ENCODE peak calls at places on chromosomes 11 and 22, in eight cellular contexts. Z, R, T, S, K, W, L and J are unnamed samples.
A peak's percentile ranks its signal among the peaks of the same experiment; 100 is the strongest.

GRCh38 chr22:29314074-29314473 is 1.4 kb downstream of the RASL10A start:
- DNase-seq in L (no peak), S (no peak), Z (no peak), W (no peak), T (no peak), K (no peak), R (no peak), J (no peak)

GRCh38 chr11:19592842-19593241 is 119.8 kb upstream of the NAV2 start:
- DNase-seq in W (no peak), Z (no peak), S (no peak), K (no peak), T (no peak), L (no peak), R (no peak), J (no peak)

GRCh38 chr11:46334211-46334610 is 13.1 kb upstream of the DGKZ start:
- DNase-seq in K (no peak), Z (no peak), T (no peak), W (no peak), S (no peak), L (no peak), R (no peak), J (no peak)

GRCh38 chr11:1151366-1152315 is 6.1 kb upstream of the MUC5AC start:
- DNase-seq in L (no peak), W (no peak), S (no peak), Z (no peak), K (no peak), T (no peak), R (no peak), J (no peak)

GRCh38 chr22:44992166-44992565 is 17.6 kb downstream of the PHF21B start:
- DNase-seq in T (no peak), L (no peak), K (no peak), S (no peak), Z (no peak), R (no peak), W (no peak), J (no peak)

GRCh38 chr11:118911880-118912741 is 13.6 kb downstream of the BCL9L start:
- DNase-seq in Z (peak; percentile 79), T (peak; percentile 60), R (peak; percentile 75), W (peak; percentile 97), K (peak; percentile 93), S (no peak), L (no peak), J (no peak)

GRCh38 chr22:50119768-50120251 is 30.0 kb downstream of the MOV10L1 start:
- DNase-seq in S (no peak), Z (no peak), K (no peak), L (no peak), T (no peak), R (no peak), W (no peak), J (no peak)

GRCh38 chr11:100671471-100671870 is 15.6 kb upstream of the ARHGAP42 start:
- DNase-seq in Z (no peak), K (no peak), W (no peak), L (no peak), T (no peak), R (no peak), S (no peak), J (no peak)

GRCh38 chr22:28669388-28669787 is 10.3 kb downstream of the TTC28 start:
- DNase-seq in S (no peak), W (no peak), R (no peak), T (no peak), L (no peak), K (no peak), Z (no peak), J (no peak)

GRCh38 chr11:73645972-73646631 is at the start of gene PLEKHB1:
- DNase-seq in S (no peak), W (no peak), Z (no peak), L (no peak), K (no peak), T (no peak), R (no peak), J (no peak)

GRCh38 chr22:31940506-31940905 is 3.8 kb upstream of the YWHAH start:
- DNase-seq in Z (no peak), T (no peak), W (no peak), S (no peak), R (no peak), L (no peak), K (no peak), J (no peak)

GRCh38 chr11:35082322-35083180 is 56.4 kb upstream of the CD44 start:
- DNase-seq in K (peak; percentile 55), Z (peak; percentile 46), L (peak; percentile 95), S (no peak), T (peak; percentile 58), R (no peak), W (no peak), J (peak; percentile 43)

GRCh38 chr22:17155941-17156340 is 3.1 kb downstream of the HDHD5 start:
- DNase-seq in W (no peak), L (no peak), T (no peak), Z (no peak), R (no peak), S (no peak), K (no peak), J (no peak)

GRCh38 chr11:73980001-73980960 is 2.4 kb downstream of the UCP2 start:
- DNase-seq in T (no peak), W (no peak), K (no peak), Z (no peak), L (no peak), S (no peak), R (no peak), J (no peak)

GRCh38 chr11:120013325-120014250 is 124.3 kb downstream of the TRIM29 start:
- DNase-seq in K (peak; percentile 57), T (peak; percentile 73), L (peak; percentile 61), Z (peak; percentile 53), R (no peak), W (no peak), S (no peak), J (no peak)

GRCh38 chr11:130156108-130157022 is 3.2 kb upstream of the ST14 start:
- DNase-seq in S (no peak), Z (no peak), R (no peak), L (peak; percentile 28), K (no peak), W (no peak), T (no peak), J (no peak)

GRCh38 chr22:45082795-45083194 is 73.0 kb upstream of the PHF21B start:
- DNase-seq in T (no peak), W (no peak), L (no peak), Z (no peak), R (no peak), S (no peak), K (no peak), J (no peak)

GRCh38 chr11:57480409-57481137 is 20.2 kb downstream of the RTN4RL2 start:
- DNase-seq in Z (peak; percentile 71), W (no peak), S (no peak), T (peak; percentile 61), K (peak; percentile 62), R (no peak), L (peak; percentile 91), J (no peak)

GRCh38 chr11:20050551-20051333 is 109.5 kb downstream of the DBX1 start:
- DNase-seq in S (no peak), K (no peak), Z (no peak), R (no peak), T (peak; percentile 35), W (no peak), L (no peak), J (no peak)

DNA sequence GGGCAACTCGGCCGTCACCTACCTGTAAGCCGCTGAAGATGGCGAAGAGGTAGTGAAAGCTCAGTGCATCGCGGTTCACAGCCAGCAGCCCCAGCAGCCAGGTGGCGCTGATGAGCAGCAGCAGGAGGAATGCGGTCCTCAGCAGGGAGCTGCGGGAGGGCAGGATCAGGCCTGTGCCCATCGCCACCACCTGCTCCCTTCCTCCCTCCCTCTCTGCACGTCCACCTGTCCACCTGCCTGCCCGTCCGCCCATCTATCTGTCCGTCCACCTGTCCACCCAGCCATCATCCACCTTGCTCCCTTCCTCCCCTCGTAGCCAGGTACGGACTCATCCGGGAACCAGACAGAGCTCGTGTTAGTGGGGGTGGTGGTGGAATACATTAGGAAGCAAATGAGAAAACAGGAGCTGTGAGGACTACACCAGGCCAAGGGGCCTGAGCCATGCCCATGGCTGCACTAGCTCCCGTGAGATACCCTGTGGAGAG is 32.2 kb downstream of the TRMU start:
- DNase-seq in R (peak; percentile 10), K (peak; percentile 55), S (no peak), T (peak; percentile 75), W (no peak), Z (peak; percentile 78), L (peak; percentile 64), J (no peak)
- TF ChIP-seq CTCF in R (peak; percentile 89), K (peak; percentile 74), S (peak; percentile 97), T (peak; percentile 92), W (peak; percentile 82), Z (peak; percentile 82), L (peak; percentile 70), J (peak; percentile 79)

DNA sequence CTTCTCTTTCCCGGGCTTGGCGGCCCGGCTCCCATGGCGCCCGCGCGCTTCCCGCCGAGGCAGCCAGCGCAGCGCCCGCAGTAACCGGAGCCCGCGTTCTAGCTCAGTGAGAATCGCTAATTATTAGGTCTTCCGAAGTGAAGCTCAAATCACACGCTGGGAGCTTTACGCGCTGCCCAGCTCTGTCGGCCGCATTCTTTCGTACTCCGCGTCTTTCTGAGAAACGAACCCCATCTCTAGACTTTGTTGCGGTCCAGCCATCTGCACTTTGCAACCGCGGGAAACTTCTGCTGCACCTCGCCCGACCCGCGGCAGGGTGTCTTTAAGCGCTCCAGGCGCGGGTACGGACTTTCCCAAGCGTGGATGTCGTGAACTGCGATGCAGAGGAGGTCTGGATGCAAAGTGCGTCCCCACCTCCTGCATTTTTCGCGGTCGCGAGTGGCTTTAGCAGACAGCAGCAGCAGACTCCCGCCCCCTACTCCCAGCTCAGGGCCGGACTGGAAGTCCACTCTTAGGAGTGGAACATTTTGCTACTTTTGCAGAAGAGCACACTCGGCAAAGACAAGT is 6.0 kb upstream of the PAX6 start:
- DNase-seq in S (no peak), R (no peak), Z (no peak), W (no peak), K (no peak), L (no peak), T (no peak), J (no peak)
- H3K4me3 ChIP-seq in S (peak overlapping the region; percentile 27), R (no peak overlapping the region), Z (peak overlapping the region; percentile 18), W (peak overlapping the region; percentile 31), K (peak overlapping the region; percentile 10), L (peak overlapping the region; percentile 38), T (no peak overlapping the region), J (peak overlapping the region; percentile 43)

DNA sequence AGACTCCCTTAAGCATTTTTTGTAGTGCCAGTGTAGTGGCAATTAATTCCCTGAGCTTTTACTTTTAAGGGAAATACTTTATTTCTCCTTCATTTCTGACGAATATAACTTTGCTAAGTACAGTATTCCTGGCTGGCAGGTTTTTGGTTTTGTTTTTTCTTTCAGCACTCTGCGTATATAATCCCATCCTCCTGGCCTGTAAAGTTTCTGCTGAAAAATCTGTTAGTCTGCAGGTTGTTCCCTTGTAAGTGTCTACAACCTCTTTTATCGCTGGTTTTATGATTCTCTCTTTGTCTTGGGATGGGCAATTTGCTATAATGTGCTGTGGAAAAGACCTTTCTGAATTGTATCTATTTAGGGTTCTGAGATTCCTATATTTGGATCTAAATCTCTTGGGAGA is 56.0 kb downstream of the KCNQ1OT1 start:
- DNase-seq in R (no peak), W (no peak), L (no peak), S (no peak), T (no peak), Z (no peak), K (no peak), J (no peak)
- TF ChIP-seq CTCF in R (no peak), W (no peak), L (no peak), S (no peak), T (no peak), Z (no peak), K (no peak), J (no peak)

GRCh38 chr11:65353376-65353775 is 1.2 kb upstream of the TIGD3 start:
- DNase-seq in K (no peak), L (no peak), W (no peak), R (no peak), Z (no peak), S (no peak), T (no peak), J (no peak)
- H3K4me3 ChIP-seq in K (no peak overlapping the region), L (no peak overlapping the region), W (no peak overlapping the region), R (no peak overlapping the region), Z (no peak overlapping the region), S (no peak overlapping the region), T (no peak overlapping the region), J (no peak overlapping the region)